ENCODE peak calls at places on chromosomes 3 and 15, in nine cellular contexts. One of them, this sample, is unnamed.

GRCh38 chr3:53780171-53780570 is 66.0 kb downstream of the CHDH start:
- DNase-seq in epithelial cell of prostate: no peak
- DNase-seq in HT-29: no peak
- DNase-seq in NCI-H460: no peak
- DNase-seq in AG08396: no peak
- DNase-seq in fibroblast of gingiva: no peak
- DNase-seq in thoracic aorta: no peak
- DNase-seq in stimulated activated CD8-positive, alpha-beta memory T cell treated with anti-CD3 and anti-CD28 coated beads, Interleukin-7, amount 100 ng/mL, for 48 hours: no peak
- DNase-seq in left colon: no peak
- DNase-seq in this sample: no peak

GRCh38 chr15:58962662-58963565 is 24.5 kb upstream of the RNF111 start:
- DNase-seq in NCI-H460: no peak
- DNase-seq in left colon: no peak
- DNase-seq in HT-29: no peak
- DNase-seq in epithelial cell of prostate: no peak
- DNase-seq in AG08396: no peak
- DNase-seq in stimulated activated CD8-positive, alpha-beta memory T cell treated with anti-CD3 and anti-CD28 coated beads, Interleukin-7, amount 100 ng/mL, for 48 hours: no peak
- DNase-seq in fibroblast of gingiva: no peak
- DNase-seq in thoracic aorta: no peak
- DNase-seq in this sample: peak

GRCh38 chr15:68888419-68888818 is 41.9 kb upstream of the SPESP1 start:
- DNase-seq in stimulated activated CD8-positive, alpha-beta memory T cell treated with anti-CD3 and anti-CD28 coated beads, Interleukin-7, amount 100 ng/mL, for 48 hours: no peak
- DNase-seq in thoracic aorta: no peak
- DNase-seq in NCI-H460: no peak
- DNase-seq in AG08396: no peak
- DNase-seq in fibroblast of gingiva: no peak
- DNase-seq in HT-29: no peak
- DNase-seq in epithelial cell of prostate: no peak
- DNase-seq in left colon: no peak
- DNase-seq in this sample: no peak

GRCh38 chr3:155079795-155080546 is at the start of gene MME:
- DNase-seq in stimulated activated CD8-positive, alpha-beta memory T cell treated with anti-CD3 and anti-CD28 coated beads, Interleukin-7, amount 100 ng/mL, for 48 hours: no peak
- DNase-seq in HT-29: no peak
- DNase-seq in fibroblast of gingiva: peak
- DNase-seq in AG08396: peak
- DNase-seq in thoracic aorta: no peak
- DNase-seq in left colon: peak
- DNase-seq in NCI-H460: peak
- DNase-seq in epithelial cell of prostate: no peak
- DNase-seq in this sample: peak

GRCh38 chr15:72864681-72865080 is 81.1 kb upstream of the ADPGK start:
- DNase-seq in epithelial cell of prostate: no peak
- DNase-seq in thoracic aorta: no peak
- DNase-seq in left colon: no peak
- DNase-seq in stimulated activated CD8-positive, alpha-beta memory T cell treated with anti-CD3 and anti-CD28 coated beads, Interleukin-7, amount 100 ng/mL, for 48 hours: no peak
- DNase-seq in fibroblast of gingiva: no peak
- DNase-seq in NCI-H460: no peak
- DNase-seq in HT-29: no peak
- DNase-seq in AG08396: no peak
- DNase-seq in this sample: no peak

GRCh38 chr15:74827632-74828031 is 1.2 kb downstream of the CPLX3 start:
- DNase-seq in stimulated activated CD8-positive, alpha-beta memory T cell treated with anti-CD3 and anti-CD28 coated beads, Interleukin-7, amount 100 ng/mL, for 48 hours: no peak
- DNase-seq in AG08396: no peak
- DNase-seq in NCI-H460: no peak
- DNase-seq in thoracic aorta: no peak
- DNase-seq in left colon: no peak
- DNase-seq in HT-29: peak
- DNase-seq in fibroblast of gingiva: no peak
- DNase-seq in epithelial cell of prostate: no peak
- DNase-seq in this sample: no peak

GRCh38 chr3:42032693-42033349 is 58.3 kb upstream of the TRAK1 start:
- DNase-seq in HT-29: no peak
- DNase-seq in left colon: peak
- DNase-seq in NCI-H460: no peak
- DNase-seq in AG08396: peak
- DNase-seq in epithelial cell of prostate: no peak
- DNase-seq in fibroblast of gingiva: peak
- DNase-seq in stimulated activated CD8-positive, alpha-beta memory T cell treated with anti-CD3 and anti-CD28 coated beads, Interleukin-7, amount 100 ng/mL, for 48 hours: no peak
- DNase-seq in thoracic aorta: peak
- DNase-seq in this sample: no peak

GRCh38 chr15:35630570-35630969 is 84.6 kb upstream of the DPH6 start:
- DNase-seq in HT-29: no peak
- DNase-seq in thoracic aorta: no peak
- DNase-seq in epithelial cell of prostate: no peak
- DNase-seq in stimulated activated CD8-positive, alpha-beta memory T cell treated with anti-CD3 and anti-CD28 coated beads, Interleukin-7, amount 100 ng/mL, for 48 hours: no peak
- DNase-seq in AG08396: no peak
- DNase-seq in left colon: no peak
- DNase-seq in fibroblast of gingiva: no peak
- DNase-seq in NCI-H460: no peak
- DNase-seq in this sample: no peak

GRCh38 chr15:70045045-70045444 is 52.7 kb downstream of the TLE3 start:
- DNase-seq in fibroblast of gingiva: peak
- DNase-seq in epithelial cell of prostate: no peak
- DNase-seq in stimulated activated CD8-positive, alpha-beta memory T cell treated with anti-CD3 and anti-CD28 coated beads, Interleukin-7, amount 100 ng/mL, for 48 hours: no peak
- DNase-seq in NCI-H460: no peak
- DNase-seq in left colon: no peak
- DNase-seq in HT-29: no peak
- DNase-seq in AG08396: no peak
- DNase-seq in thoracic aorta: no peak
- DNase-seq in this sample: peak

GRCh38 chr3:188262488-188262887 is 108.5 kb downstream of the LPP start:
- DNase-seq in AG08396: no peak
- DNase-seq in stimulated activated CD8-positive, alpha-beta memory T cell treated with anti-CD3 and anti-CD28 coated beads, Interleukin-7, amount 100 ng/mL, for 48 hours: no peak
- DNase-seq in fibroblast of gingiva: no peak
- DNase-seq in epithelial cell of prostate: no peak
- DNase-seq in HT-29: no peak
- DNase-seq in left colon: no peak
- DNase-seq in thoracic aorta: no peak
- DNase-seq in NCI-H460: no peak
- DNase-seq in this sample: no peak

GRCh38 chr3:126401611-126402160 is 7.0 kb downstream of the CFAP100 start:
- DNase-seq in epithelial cell of prostate: no peak
- DNase-seq in AG08396: no peak
- DNase-seq in thoracic aorta: no peak
- DNase-seq in stimulated activated CD8-positive, alpha-beta memory T cell treated with anti-CD3 and anti-CD28 coated beads, Interleukin-7, amount 100 ng/mL, for 48 hours: no peak
- DNase-seq in HT-29: no peak
- DNase-seq in left colon: no peak
- DNase-seq in fibroblast of gingiva: no peak
- DNase-seq in NCI-H460: no peak
- DNase-seq in this sample: no peak

GRCh38 chr15:43210172-43210745 is 10.6 kb downstream of the EPB42 start:
- DNase-seq in NCI-H460: no peak
- DNase-seq in HT-29: no peak
- DNase-seq in left colon: no peak
- DNase-seq in stimulated activated CD8-positive, alpha-beta memory T cell treated with anti-CD3 and anti-CD28 coated beads, Interleukin-7, amount 100 ng/mL, for 48 hours: no peak
- DNase-seq in epithelial cell of prostate: no peak
- DNase-seq in fibroblast of gingiva: no peak
- DNase-seq in thoracic aorta: no peak
- DNase-seq in AG08396: no peak
- DNase-seq in this sample: no peak

GRCh38 chr3:128788268-128788869 is 62.4 kb downstream of the RAB7A start:
- DNase-seq in epithelial cell of prostate: no peak
- DNase-seq in NCI-H460: no peak
- DNase-seq in HT-29: no peak
- DNase-seq in stimulated activated CD8-positive, alpha-beta memory T cell treated with anti-CD3 and anti-CD28 coated beads, Interleukin-7, amount 100 ng/mL, for 48 hours: no peak
- DNase-seq in AG08396: no peak
- DNase-seq in left colon: no peak
- DNase-seq in thoracic aorta: no peak
- DNase-seq in fibroblast of gingiva: no peak
- DNase-seq in this sample: no peak

GRCh38 chr15:82093774-82094211 is 48.0 kb upstream of the MEX3B start:
- DNase-seq in left colon: no peak
- DNase-seq in stimulated activated CD8-positive, alpha-beta memory T cell treated with anti-CD3 and anti-CD28 coated beads, Interleukin-7, amount 100 ng/mL, for 48 hours: no peak
- DNase-seq in NCI-H460: peak
- DNase-seq in HT-29: peak
- DNase-seq in fibroblast of gingiva: peak
- DNase-seq in epithelial cell of prostate: peak
- DNase-seq in AG08396: peak
- DNase-seq in thoracic aorta: no peak
- DNase-seq in this sample: peak

GRCh38 chr3:11671648-11672100 is 28.0 kb upstream of the VGLL4 start:
- DNase-seq in AG08396: peak
- DNase-seq in left colon: no peak
- DNase-seq in thoracic aorta: no peak
- DNase-seq in HT-29: no peak
- DNase-seq in epithelial cell of prostate: no peak
- DNase-seq in NCI-H460: no peak
- DNase-seq in stimulated activated CD8-positive, alpha-beta memory T cell treated with anti-CD3 and anti-CD28 coated beads, Interleukin-7, amount 100 ng/mL, for 48 hours: no peak
- DNase-seq in fibroblast of gingiva: peak
- DNase-seq in this sample: peak

GRCh38 chr3:13947912-13948311 is 68.0 kb upstream of the WNT7A start:
- DNase-seq in fibroblast of gingiva: no peak
- DNase-seq in stimulated activated CD8-positive, alpha-beta memory T cell treated with anti-CD3 and anti-CD28 coated beads, Interleukin-7, amount 100 ng/mL, for 48 hours: no peak
- DNase-seq in HT-29: no peak
- DNase-seq in AG08396: no peak
- DNase-seq in left colon: no peak
- DNase-seq in NCI-H460: no peak
- DNase-seq in thoracic aorta: no peak
- DNase-seq in epithelial cell of prostate: no peak
- DNase-seq in this sample: no peak

GRCh38 chr3:136817448-136817847 is 1.5 kb upstream of the SLC35G2 start:
- DNase-seq in stimulated activated CD8-positive, alpha-beta memory T cell treated with anti-CD3 and anti-CD28 coated beads, Interleukin-7, amount 100 ng/mL, for 48 hours: no peak
- DNase-seq in epithelial cell of prostate: no peak
- DNase-seq in fibroblast of gingiva: peak
- DNase-seq in AG08396: no peak
- DNase-seq in NCI-H460: no peak
- DNase-seq in left colon: no peak
- DNase-seq in thoracic aorta: no peak
- DNase-seq in HT-29: no peak
- DNase-seq in this sample: no peak

GRCh38 chr3:4986611-4987373 is 7.6 kb downstream of the BHLHE40 start:
- DNase-seq in thoracic aorta: peak
- DNase-seq in HT-29: peak
- DNase-seq in AG08396: peak
- DNase-seq in fibroblast of gingiva: peak
- DNase-seq in NCI-H460: peak
- DNase-seq in left colon: peak
- DNase-seq in epithelial cell of prostate: peak
- DNase-seq in stimulated activated CD8-positive, alpha-beta memory T cell treated with anti-CD3 and anti-CD28 coated beads, Interleukin-7, amount 100 ng/mL, for 48 hours: peak
- DNase-seq in this sample: peak

This sample was measured in PC-3.